ENCODE peak calls at places on chromosomes 12 and 14, in five cellular contexts. L is heart left ventricle, D is HCT116, T is cardiac fibroblast, V is body of pancreas. F is an unnamed sample.

GRCh38 chr12:63977441-63977840 is 132.9 kb downstream of the SRGAP1 start:
- DNase-seq in V (no peak), D (no peak), L (no peak), T (no peak), F (no peak)

GRCh38 chr12:26633591-26634210 is 199.3 kb downstream of the ITPR2 start:
- DNase-seq in T (peak), D (no peak), L (no peak), V (no peak), F (peak)

GRCh38 chr14:101082036-101082435 is 178.5 kb upstream of the RTL1 start:
- DNase-seq in T (no peak), D (no peak), V (no peak), L (no peak), F (no peak)

GRCh38 chr12:27970981-27971489 is 1.5 kb downstream of the PTHLH start:
- DNase-seq in T (peak), D (no peak), V (no peak), L (no peak), F (no peak)

GRCh38 chr14:100286484-100287191 is 19.6 kb downstream of the SLC25A29 start:
- DNase-seq in D (no peak), L (no peak), V (no peak), T (no peak), F (no peak)

GRCh38 chr14:99324291-99324690 is 52.3 kb upstream of the BCL11B start:
- DNase-seq in T (no peak), D (no peak), L (no peak), V (no peak), F (no peak)

GRCh38 chr12:123757555-123757954 is 4.5 kb upstream of the DNAH10 start:
- DNase-seq in T (peak), L (no peak), V (peak), D (no peak), F (no peak)

GRCh38 chr12:51160814-51161459 is 12.0 kb downstream of the TFCP2 start:
- DNase-seq in L (no peak), T (peak), D (no peak), V (no peak), F (no peak)

GRCh38 chr12:51923506-51924365 is 16.4 kb downstream of the ACVRL1 start:
- DNase-seq in T (peak), D (no peak), L (peak), V (peak), F (no peak)

GRCh38 chr12:113697646-113698504 is 226.2 kb upstream of the LHX5 start:
- DNase-seq in D (no peak), T (no peak), V (no peak), L (no peak), F (no peak)

GRCh38 chr14:84084056-84084590 is 1445.8 kb upstream of the FLRT2 start:
- DNase-seq in L (no peak), D (no peak), T (no peak), V (no peak), F (no peak)

GRCh38 chr14:51654549-51654879 is 2.8 kb downstream of the FRMD6 start:
- DNase-seq in D (no peak), T (no peak), V (no peak), L (no peak), F (no peak)

GRCh38 chr14:51653855-51654548 is 2.3 kb downstream of the FRMD6 start:
- DNase-seq in V (no peak), T (peak), L (no peak), D (no peak), F (no peak)

GRCh38 chr14:51652168-51653095 is 722 bp downstream of the FRMD6 start:
- DNase-seq in V (peak), D (no peak), L (peak), T (no peak), F (no peak)

GRCh38 chr14:51651388-51652167 is at the start of gene FRMD6:
- DNase-seq in T (peak), L (peak), D (peak), V (peak), F (peak)

GRCh38 chr14:51653096-51653814 is 1.5 kb downstream of the FRMD6 start:
- DNase-seq in D (no peak), V (no peak), L (no peak), T (peak), F (peak)
- TF ChIP-seq CTCF in D (peak), V (peak), L (peak), T (peak), F (peak)

GRCh38 chr12:7642287-7642686 is 23.4 kb downstream of the APOBEC1 start:
- DNase-seq in D (no peak), T (no peak), V (no peak), L (no peak), F (no peak)

GRCh38 chr12:7638764-7639570 is 26.7 kb downstream of the APOBEC1 start:
- DNase-seq in V (peak), L (peak), T (peak), D (peak), F (peak)

GRCh38 chr12:7645395-7646177 is 20.1 kb downstream of the APOBEC1 start:
- DNase-seq in V (peak), L (no peak), D (peak), T (peak), F (peak)

GRCh38 chr12:7646178-7646475 is 19.6 kb downstream of the APOBEC1 start:
- DNase-seq in D (no peak), L (no peak), V (no peak), T (no peak), F (no peak)

GRCh38 chr12:7642876-7643309 is 22.8 kb downstream of the APOBEC1 start:
- DNase-seq in T (peak), V (no peak), D (peak), L (no peak), F (no peak)
- H3K4me3 ChIP-seq in T (no peak), V (no peak), D (no peak), L (no peak), F (no peak)

GRCh38 chr12:53224897-53225634 is 6.9 kb downstream of the RARG start:
- DNase-seq in V (no peak), L (no peak), D (no peak), T (peak), F (no peak)

GRCh38 chr12:53225635-53226424 is 6.2 kb downstream of the RARG start:
- DNase-seq in D (no peak), T (no peak), V (no peak), L (no peak), F (no peak)

GRCh38 chr12:53229454-53229853 is 2.6 kb downstream of the RARG start:
- DNase-seq in V (no peak), D (no peak), L (no peak), T (no peak), F (no peak)

GRCh38 chr12:53224268-53224896 is 7.6 kb downstream of the RARG start:
- DNase-seq in L (no peak), V (peak), D (no peak), T (no peak), F (no peak)

DNA sequence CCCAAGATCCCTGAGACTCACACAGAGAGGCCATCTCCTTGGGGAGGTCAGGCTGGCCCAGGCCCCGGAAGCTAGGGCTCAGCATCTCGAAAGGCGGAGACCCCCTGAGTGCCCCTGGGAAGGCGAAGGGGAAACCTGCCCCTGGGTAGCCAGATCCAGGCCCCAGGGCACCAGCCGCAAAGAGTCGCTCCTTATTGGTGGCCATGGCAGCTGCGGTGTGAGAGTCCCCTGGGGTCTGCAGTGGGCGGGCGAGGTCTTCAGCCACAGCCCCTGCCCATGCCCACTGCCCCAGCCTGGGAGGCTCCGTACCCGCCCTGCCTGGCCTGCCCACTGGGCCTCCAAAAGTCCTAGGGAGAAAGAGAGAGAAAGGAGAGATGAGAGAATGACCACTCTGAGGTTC is 4.7 kb downstream of the RARG start:
- DNase-seq in T (no peak), D (no peak), V (no peak), L (no peak), F (no peak)
- TF ChIP-seq CTCF in T (no peak), D (no peak), V (no peak), L (no peak), F (no peak)

GRCh38 chr12:45203767-45204166 is 12.1 kb upstream of the ANO6 start:
- DNase-seq in D (no peak), L (no peak), V (no peak), T (no peak), F (no peak)

GRCh38 chr12:45204757-45205156 is 11.1 kb upstream of the ANO6 start:
- DNase-seq in V (no peak), L (no peak), D (no peak), T (no peak), F (no peak)

GRCh38 chr12:45208604-45209487 is 7.0 kb upstream of the ANO6 start:
- DNase-seq in V (no peak), D (peak), L (no peak), T (peak), F (no peak)

GRCh38 chr12:45209784-45210183 is 6.1 kb upstream of the ANO6 start:
- DNase-seq in D (no peak), T (no peak), V (no peak), L (no peak), F (no peak)

GRCh38 chr12:45205165-45205825 is 10.6 kb upstream of the ANO6 start:
- DNase-seq in D (no peak), L (no peak), V (no peak), T (no peak), F (no peak)
- H3K4me3 ChIP-seq in D (no peak), L (no peak), V (no peak), T (no peak), F (no peak)

DNA sequence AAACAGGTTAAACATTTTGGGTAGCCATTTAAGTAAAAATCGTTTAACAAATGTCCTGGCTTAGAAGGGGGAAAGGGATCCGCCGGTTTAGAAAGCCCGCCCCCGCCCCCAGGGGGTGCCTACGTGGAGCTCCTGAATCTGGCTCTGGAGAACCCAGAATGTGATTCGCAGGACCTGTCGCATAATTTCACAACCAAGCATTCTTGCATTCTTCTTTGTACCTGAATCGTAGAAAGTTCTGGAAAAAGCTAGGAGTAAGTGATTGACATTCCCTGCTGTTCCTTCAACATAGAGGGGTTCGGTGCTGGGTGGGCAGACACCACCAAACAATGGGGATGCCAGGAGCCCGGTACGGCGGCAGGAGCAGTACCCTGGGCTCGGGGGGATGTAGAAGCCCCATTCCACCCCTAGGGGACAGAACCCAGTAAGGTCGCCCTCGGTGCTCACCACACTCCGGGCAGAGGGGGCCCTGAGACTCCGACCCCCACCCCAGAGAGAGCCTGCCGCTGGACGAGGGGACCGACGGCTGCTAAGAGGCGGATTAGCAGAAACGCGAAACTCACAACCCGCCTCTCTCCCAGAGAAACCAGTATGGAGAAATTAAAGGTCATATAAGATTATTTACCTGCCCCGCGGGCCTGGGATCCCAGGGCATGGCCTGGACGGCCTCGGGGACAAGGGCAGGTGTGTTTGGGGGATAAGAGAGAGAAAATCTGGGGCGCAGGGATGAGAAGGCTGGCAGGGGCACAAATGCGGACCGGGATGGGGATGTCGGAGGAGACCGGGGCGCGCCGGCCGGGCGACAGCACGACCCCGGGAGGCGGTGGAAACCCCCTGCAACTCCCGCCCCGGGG is 547 bp downstream of the CSRP2 start:
- DNase-seq in V (peak), D (peak), T (no peak), L (no peak), F (no peak)
- TF ChIP-seq CTCF in V (peak), D (no peak), T (peak), L (no peak), F (peak)

GRCh38 chr14:61186793-61187641 is 94.1 kb downstream of the TMEM30B start:
- DNase-seq in V (no peak), L (no peak), D (no peak), T (no peak), F (no peak)
- H3K4me3 ChIP-seq in V (no peak), L (no peak), D (no peak), T (no peak), F (no peak)

DNA sequence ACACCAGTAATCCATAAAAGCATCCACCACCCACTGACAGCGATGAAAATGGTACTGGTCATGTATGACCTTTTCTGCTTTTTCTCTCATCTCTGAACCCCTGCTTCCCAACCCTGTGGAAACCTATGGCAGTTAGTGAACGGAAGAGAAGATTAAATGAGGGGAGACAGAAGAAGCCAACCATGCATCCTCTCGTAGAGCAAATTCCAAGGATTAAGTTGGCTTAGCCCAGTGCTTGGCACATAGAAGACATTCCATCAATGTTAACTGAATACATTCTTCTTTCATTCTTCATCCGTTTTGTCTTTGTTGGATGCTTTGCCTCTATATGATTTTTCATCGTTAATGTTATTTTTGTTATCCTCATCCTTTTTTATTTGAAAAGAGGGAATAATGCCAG is 339.7 kb upstream of the FLRT2 start:
- DNase-seq in T (no peak), L (no peak), D (no peak), V (no peak), F (no peak)
- TF ChIP-seq CTCF in T (no peak), L (no peak), D (no peak), V (no peak), F (no peak)

DNA sequence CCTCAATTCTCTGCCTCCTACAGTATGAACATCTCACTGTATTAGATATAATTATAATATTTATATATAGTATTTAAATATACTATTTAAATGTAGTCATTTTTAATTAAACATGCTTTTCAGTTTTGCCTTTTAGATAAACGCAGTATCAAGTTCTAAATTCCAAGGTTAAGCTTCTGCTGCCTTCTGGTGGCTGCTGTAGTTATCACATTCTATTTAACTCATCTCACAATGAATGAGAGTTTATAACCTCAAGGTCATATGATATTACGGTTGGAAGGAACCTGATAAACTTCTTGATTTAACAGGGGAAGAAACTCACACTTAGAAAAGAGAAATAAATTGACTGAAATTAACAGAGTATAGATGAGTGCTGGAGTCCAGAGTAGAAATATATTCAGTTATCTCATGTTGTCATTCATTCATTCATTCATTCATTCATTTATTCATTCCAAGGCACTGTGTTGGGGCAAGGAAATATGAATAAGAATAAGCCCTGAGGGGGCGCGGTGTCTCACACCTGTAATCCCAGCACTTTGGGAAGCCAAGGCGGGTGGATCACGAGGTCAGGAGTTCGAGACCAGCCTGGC is 31.9 kb downstream of the GUCY2C start:
- DNase-seq in D (peak), L (no peak), V (peak), T (peak), F (no peak)
- H3K4me3 ChIP-seq in D (no peak), L (no peak), V (no peak), T (no peak), F (no peak)

GRCh38 chr12:121798807-121799174 is 5.0 kb upstream of the SETD1B start:
- DNase-seq in V (no peak), D (no peak), L (peak), T (no peak), F (no peak)

GRCh38 chr12:121799842-121800693 is 3.7 kb upstream of the SETD1B start:
- DNase-seq in L (peak), V (peak), T (peak), D (peak), F (no peak)

GRCh38 chr12:121797937-121798801 is 4.7 kb upstream of the RHOF start:
- DNase-seq in L (peak), D (no peak), T (no peak), V (peak), F (no peak)

GRCh38 chr12:121800694-121801600 is 2.9 kb upstream of the SETD1B start:
- DNase-seq in L (peak), V (peak), D (no peak), T (peak), F (no peak)

DNA sequence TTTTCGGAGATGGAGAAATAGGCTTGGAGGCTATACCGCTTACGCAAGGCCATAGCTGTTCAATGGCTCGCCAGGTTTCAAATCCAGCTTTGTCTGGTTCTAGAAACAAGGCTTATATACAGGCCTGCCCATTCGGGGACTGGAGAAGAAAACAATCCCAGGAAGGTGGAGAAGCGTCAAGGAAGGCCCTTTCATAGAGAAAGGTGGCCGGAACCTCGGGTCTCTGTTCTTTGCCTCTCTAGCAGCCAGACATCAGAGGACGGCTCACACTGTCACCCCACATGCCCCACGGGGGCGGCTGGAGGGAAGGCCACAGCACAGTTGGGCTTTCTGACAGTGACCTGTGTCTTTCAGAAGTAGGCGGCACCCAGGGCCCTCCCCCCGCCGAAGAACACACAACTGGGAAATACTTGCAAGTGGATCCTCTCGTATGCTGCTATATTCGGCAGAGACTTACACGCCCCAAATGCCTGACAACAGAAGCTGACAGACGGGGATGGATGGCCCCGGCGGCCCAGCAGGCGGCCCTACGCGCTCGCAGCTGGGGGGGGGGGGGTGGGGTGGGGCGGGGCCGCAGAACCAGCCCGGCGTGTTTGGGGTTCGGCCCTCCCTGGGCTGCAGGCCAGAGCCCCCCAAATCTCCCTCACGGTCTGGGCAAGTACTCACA is 4.5 kb upstream of the SETD1B start:
- DNase-seq in D (peak), T (peak), V (peak), L (peak), F (no peak)
- TF ChIP-seq CTCF in D (no peak), T (peak), V (no peak), L (no peak), F (no peak)

F was measured in astrocyte of the cerebellum.